ENCODE peak calls at places on chromosomes 11 and 22, in four cellular contexts. One of them, this sample, is unnamed.

GRCh38 chr11:124586247-124586860 is 16.6 kb downstream of the OR8A1 start:
- DNase-seq in stomach: peak; percentile 55
- DNase-seq in activated naive CD4-positive, alpha-beta T cell treated with anti-CD3 and anti-CD28 coated beads for 36 hours: peak; percentile 70
- DNase-seq in NCI-H146: peak; percentile 30
- DNase-seq in this sample: peak; percentile 9

GRCh38 chr11:7787239-7787638 is 9.5 kb downstream of the OR5P2 start:
- DNase-seq in stomach: no peak
- DNase-seq in activated naive CD4-positive, alpha-beta T cell treated with anti-CD3 and anti-CD28 coated beads for 36 hours: no peak
- DNase-seq in NCI-H146: no peak
- DNase-seq in this sample: no peak

GRCh38 chr11:65417702-65418430 is 4.7 kb upstream of the NEAT1 start:
- DNase-seq in stomach: peak; percentile 50
- DNase-seq in activated naive CD4-positive, alpha-beta T cell treated with anti-CD3 and anti-CD28 coated beads for 36 hours: peak; percentile 73
- DNase-seq in NCI-H146: no peak
- DNase-seq in this sample: no peak

GRCh38 chr11:35009941-35010337 is 93.5 kb downstream of the PDHX start:
- DNase-seq in stomach: no peak
- DNase-seq in activated naive CD4-positive, alpha-beta T cell treated with anti-CD3 and anti-CD28 coated beads for 36 hours: no peak
- DNase-seq in NCI-H146: peak; percentile 46
- DNase-seq in this sample: no peak

GRCh38 chr11:32100495-32100894 is 9.6 kb downstream of the RCN1 start:
- DNase-seq in stomach: no peak
- DNase-seq in activated naive CD4-positive, alpha-beta T cell treated with anti-CD3 and anti-CD28 coated beads for 36 hours: no peak
- DNase-seq in NCI-H146: no peak
- DNase-seq in this sample: no peak

GRCh38 chr11:86608251-86608799 is 64.1 kb downstream of the ME3 start:
- DNase-seq in stomach: peak; percentile 73
- DNase-seq in activated naive CD4-positive, alpha-beta T cell treated with anti-CD3 and anti-CD28 coated beads for 36 hours: peak; percentile 70
- DNase-seq in NCI-H146: peak; percentile 32
- DNase-seq in this sample: peak; percentile 72

GRCh38 chr22:46219650-46220049 is 30.4 kb downstream of the CDPF1 start:
- DNase-seq in stomach: no peak
- DNase-seq in activated naive CD4-positive, alpha-beta T cell treated with anti-CD3 and anti-CD28 coated beads for 36 hours: peak; percentile 29
- DNase-seq in NCI-H146: no peak
- DNase-seq in this sample: no peak

GRCh38 chr22:49012695-49013094 is 815.0 kb downstream of the BRD1 start:
- DNase-seq in stomach: no peak
- DNase-seq in activated naive CD4-positive, alpha-beta T cell treated with anti-CD3 and anti-CD28 coated beads for 36 hours: no peak
- DNase-seq in NCI-H146: no peak
- DNase-seq in this sample: no peak

GRCh38 chr22:44278234-44279058 is 34.3 kb downstream of the SHISAL1 start:
- DNase-seq in stomach: no peak
- DNase-seq in activated naive CD4-positive, alpha-beta T cell treated with anti-CD3 and anti-CD28 coated beads for 36 hours: no peak
- DNase-seq in NCI-H146: no peak
- DNase-seq in this sample: no peak

GRCh38 chr11:131748146-131749050 is 378.0 kb downstream of the NTM start:
- DNase-seq in stomach: peak; percentile 48
- DNase-seq in activated naive CD4-positive, alpha-beta T cell treated with anti-CD3 and anti-CD28 coated beads for 36 hours: peak; percentile 58
- DNase-seq in NCI-H146: peak; percentile 10
- DNase-seq in this sample: no peak

GRCh38 chr11:134331565-134332188 is at the start of gene GLB1L2:
- DNase-seq in stomach: peak; percentile 85
- DNase-seq in activated naive CD4-positive, alpha-beta T cell treated with anti-CD3 and anti-CD28 coated beads for 36 hours: peak; percentile 69
- DNase-seq in NCI-H146: peak; percentile 85
- DNase-seq in this sample: no peak

GRCh38 chr11:96540875-96541274 is 151.1 kb downstream of the JRKL start:
- DNase-seq in stomach: no peak
- DNase-seq in activated naive CD4-positive, alpha-beta T cell treated with anti-CD3 and anti-CD28 coated beads for 36 hours: no peak
- DNase-seq in NCI-H146: no peak
- DNase-seq in this sample: no peak

GRCh38 chr22:45756558-45756957 is 84.9 kb downstream of the ATXN10 start:
- DNase-seq in stomach: no peak
- DNase-seq in activated naive CD4-positive, alpha-beta T cell treated with anti-CD3 and anti-CD28 coated beads for 36 hours: no peak
- DNase-seq in NCI-H146: no peak
- DNase-seq in this sample: no peak

GRCh38 chr22:30392661-30393321 is 4.0 kb upstream of the SEC14L2 start:
- DNase-seq in stomach: peak; percentile 32
- DNase-seq in activated naive CD4-positive, alpha-beta T cell treated with anti-CD3 and anti-CD28 coated beads for 36 hours: no peak
- DNase-seq in NCI-H146: no peak
- DNase-seq in this sample: no peak

GRCh38 chr22:27124336-27125023 is 467.1 kb downstream of the MIAT start:
- DNase-seq in stomach: no peak
- DNase-seq in activated naive CD4-positive, alpha-beta T cell treated with anti-CD3 and anti-CD28 coated beads for 36 hours: no peak
- DNase-seq in NCI-H146: no peak
- DNase-seq in this sample: no peak

GRCh38 chr11:118156531-118157185 is 4.0 kb upstream of the SCN4B start:
- DNase-seq in stomach: no peak
- DNase-seq in activated naive CD4-positive, alpha-beta T cell treated with anti-CD3 and anti-CD28 coated beads for 36 hours: peak; percentile 39
- DNase-seq in NCI-H146: peak; percentile 39
- DNase-seq in this sample: no peak

GRCh38 chr11:84524422-84525051 is 1102.6 kb downstream of the DLG2 start:
- DNase-seq in stomach: no peak
- DNase-seq in activated naive CD4-positive, alpha-beta T cell treated with anti-CD3 and anti-CD28 coated beads for 36 hours: no peak
- DNase-seq in NCI-H146: peak; percentile 7
- DNase-seq in this sample: no peak

GRCh38 chr11:123429336-123429735 is 733 bp upstream of the GRAMD1B start:
- DNase-seq in stomach: no peak
- DNase-seq in activated naive CD4-positive, alpha-beta T cell treated with anti-CD3 and anti-CD28 coated beads for 36 hours: no peak
- DNase-seq in NCI-H146: no peak
- DNase-seq in this sample: no peak

GRCh38 chr22:19967850-19968449 is 26.3 kb upstream of the TXNRD2 start:
- DNase-seq in stomach: no peak
- DNase-seq in activated naive CD4-positive, alpha-beta T cell treated with anti-CD3 and anti-CD28 coated beads for 36 hours: no peak
- DNase-seq in NCI-H146: no peak
- DNase-seq in this sample: no peak

GRCh38 chr22:32627091-32627490 is 152.5 kb downstream of the FBXO7 start:
- DNase-seq in stomach: no peak
- DNase-seq in activated naive CD4-positive, alpha-beta T cell treated with anti-CD3 and anti-CD28 coated beads for 36 hours: no peak
- DNase-seq in NCI-H146: no peak
- DNase-seq in this sample: no peak

GRCh38 chr11:94310191-94310875 is 6.0 kb downstream of the IZUMO1R start:
- DNase-seq in stomach: no peak
- DNase-seq in activated naive CD4-positive, alpha-beta T cell treated with anti-CD3 and anti-CD28 coated beads for 36 hours: no peak
- DNase-seq in NCI-H146: no peak
- DNase-seq in this sample: no peak

GRCh38 chr11:129331217-129331616 is 44.4 kb upstream of the BARX2 start:
- DNase-seq in stomach: peak; percentile 40
- DNase-seq in activated naive CD4-positive, alpha-beta T cell treated with anti-CD3 and anti-CD28 coated beads for 36 hours: no peak
- DNase-seq in NCI-H146: no peak
- DNase-seq in this sample: no peak

GRCh38 chr22:35850831-35851230 is 133.2 kb downstream of the APOL5 start:
- DNase-seq in stomach: no peak
- DNase-seq in activated naive CD4-positive, alpha-beta T cell treated with anti-CD3 and anti-CD28 coated beads for 36 hours: no peak
- DNase-seq in NCI-H146: no peak
- DNase-seq in this sample: no peak

GRCh38 chr11:17730137-17730536 is 4.4 kb upstream of the KCNC1 start:
- DNase-seq in stomach: no peak
- DNase-seq in activated naive CD4-positive, alpha-beta T cell treated with anti-CD3 and anti-CD28 coated beads for 36 hours: no peak
- DNase-seq in NCI-H146: no peak
- DNase-seq in this sample: no peak

GRCh38 chr22:49241174-49241851 is 586.4 kb downstream of the BRD1 start:
- DNase-seq in stomach: no peak
- DNase-seq in activated naive CD4-positive, alpha-beta T cell treated with anti-CD3 and anti-CD28 coated beads for 36 hours: no peak
- DNase-seq in NCI-H146: no peak
- DNase-seq in this sample: no peak

GRCh38 chr11:69820441-69820840 is 1.2 kb upstream of the FGF3 start:
- DNase-seq in stomach: no peak
- DNase-seq in activated naive CD4-positive, alpha-beta T cell treated with anti-CD3 and anti-CD28 coated beads for 36 hours: no peak
- DNase-seq in NCI-H146: no peak
- DNase-seq in this sample: no peak

GRCh38 chr11:405323-405975 is 9.3 kb downstream of the SIGIRR start:
- DNase-seq in stomach: peak; percentile 64
- DNase-seq in activated naive CD4-positive, alpha-beta T cell treated with anti-CD3 and anti-CD28 coated beads for 36 hours: no peak
- DNase-seq in NCI-H146: no peak
- DNase-seq in this sample: no peak

GRCh38 chr22:46514592-46515207 is 22.7 kb downstream of the CELSR1 start:
- DNase-seq in stomach: no peak
- DNase-seq in activated naive CD4-positive, alpha-beta T cell treated with anti-CD3 and anti-CD28 coated beads for 36 hours: no peak
- DNase-seq in NCI-H146: no peak
- DNase-seq in this sample: no peak

GRCh38 chr11:9748361-9748970 is 84.6 kb downstream of the SWAP70 start:
- DNase-seq in stomach: peak; percentile 42
- DNase-seq in activated naive CD4-positive, alpha-beta T cell treated with anti-CD3 and anti-CD28 coated beads for 36 hours: peak; percentile 77
- DNase-seq in NCI-H146: peak; percentile 40
- DNase-seq in this sample: peak; percentile 68